ENCODE peak calls at places on chromosome 18, in eight cellular contexts. Y is stromal cell of bone marrow, L is HuH-7.5, Z is left lung, R is NCI-H446, K is GM13977, M is amygdala, E is M059J. O is an unnamed sample.

GRCh38 chr18:50280707-50281294 is 522 bp downstream of the MBD1 start:
- DNase-seq in Y (no peak), L (no peak), Z (no peak), R (no peak), K (no peak), M (no peak), E (no peak), O (no peak)

GRCh38 chr18:48470484-48471180 is 61.4 kb upstream of the ZBTB7C start:
- DNase-seq in Y (no peak), L (no peak), Z (no peak), R (no peak), K (no peak), M (no peak), E (no peak), O (no peak)

GRCh38 chr18:9516437-9517064 is 41.2 kb downstream of the RALBP1 start:
- DNase-seq in Y (no peak), L (no peak), Z (no peak), R (peak), K (peak), M (no peak), E (peak), O (peak)

GRCh38 chr18:54240629-54241107 is 16.2 kb upstream of the MBD2 start:
- DNase-seq in Y (peak), L (no peak), Z (peak), R (no peak), K (no peak), M (no peak), E (peak), O (peak)

GRCh38 chr18:23053756-23054457 is 81.4 kb upstream of the CABLES1 start:
- DNase-seq in Y (peak), L (no peak), Z (no peak), R (peak), K (no peak), M (no peak), E (peak), O (peak)

GRCh38 chr18:51621103-51621969 is 423.9 kb upstream of the MEX3C start:
- DNase-seq in Y (peak), L (no peak), Z (no peak), R (peak), K (peak), M (peak), E (peak), O (peak)

GRCh38 chr18:9418047-9418690 is 57.1 kb upstream of the RALBP1 start:
- DNase-seq in Y (no peak), L (no peak), Z (no peak), R (no peak), K (no peak), M (no peak), E (no peak), O (no peak)

GRCh38 chr18:43780782-43781340 is 503.6 kb upstream of the SYT4 start:
- DNase-seq in Y (peak), L (no peak), Z (no peak), R (no peak), K (no peak), M (no peak), E (peak), O (peak)

GRCh38 chr18:59660976-59661743 is 36.1 kb downstream of the CCBE1 start:
- DNase-seq in Y (peak), L (no peak), Z (no peak), R (no peak), K (no peak), M (no peak), E (peak), O (peak)

GRCh38 chr18:10559566-10560456 is 34.0 kb downstream of the NAPG start:
- DNase-seq in Y (no peak), L (no peak), Z (no peak), R (no peak), K (peak), M (no peak), E (no peak), O (no peak)

GRCh38 chr18:32446780-32447179 is 23.9 kb downstream of the GAREM1 start:
- DNase-seq in Y (no peak), L (no peak), Z (no peak), R (no peak), K (no peak), M (no peak), E (no peak), O (no peak)

GRCh38 chr18:79570266-79571201 is 109.1 kb upstream of the CTDP1 start:
- DNase-seq in Y (peak), L (no peak), Z (peak), R (peak), K (no peak), M (no peak), E (peak), O (peak)

GRCh38 chr18:7568426-7568825 is 1.3 kb downstream of the PTPRM start:
- DNase-seq in Y (no peak), L (peak), Z (peak), R (no peak), K (no peak), M (no peak), E (no peak), O (peak)

GRCh38 chr18:2948038-2948437 is 64.9 kb downstream of the LPIN2 start:
- DNase-seq in Y (no peak), L (no peak), Z (no peak), R (no peak), K (no peak), M (no peak), E (peak), O (peak)

GRCh38 chr18:76491801-76492668 is 3.0 kb downstream of the ZNF516 start:
- DNase-seq in Y (no peak), L (peak), Z (peak), R (no peak), K (peak), M (no peak), E (peak), O (peak)

GRCh38 chr18:62838475-62839098 is 123.2 kb downstream of the PHLPP1 start:
- DNase-seq in Y (no peak), L (no peak), Z (no peak), R (no peak), K (peak), M (no peak), E (no peak), O (no peak)

GRCh38 chr18:9103488-9103887 is 989 bp downstream of the NDUFV2 start:
- DNase-seq in Y (no peak), L (no peak), Z (no peak), R (no peak), K (no peak), M (no peak), E (peak), O (peak)

GRCh38 chr18:4224031-4224704 is 230.9 kb downstream of the DLGAP1 start:
- DNase-seq in Y (no peak), L (no peak), Z (no peak), R (no peak), K (no peak), M (no peak), E (no peak), O (no peak)

GRCh38 chr18:57710226-57710625 is 88.6 kb upstream of the NARS1 start:
- DNase-seq in Y (no peak), L (no peak), Z (no peak), R (peak), K (no peak), M (no peak), E (no peak), O (no peak)

GRCh38 chr18:50194623-50195532 is at the start of gene MYO5B:
- DNase-seq in Y (no peak), L (peak), Z (peak), R (peak), K (peak), M (no peak), E (peak), O (peak)

GRCh38 chr18:68728301-68728700 is 13.4 kb upstream of the TMX3 start:
- DNase-seq in Y (no peak), L (no peak), Z (no peak), R (no peak), K (no peak), M (no peak), E (no peak), O (no peak)

GRCh38 chr18:61949946-61950345 is 57.1 kb upstream of the RNF152 start:
- DNase-seq in Y (no peak), L (no peak), Z (no peak), R (no peak), K (no peak), M (no peak), E (peak), O (peak)

GRCh38 chr18:7846315-7846714 is 279.2 kb downstream of the PTPRM start:
- DNase-seq in Y (no peak), L (no peak), Z (no peak), R (no peak), K (no peak), M (no peak), E (peak), O (no peak)

GRCh38 chr18:44781890-44782289 is 101.2 kb downstream of the SETBP1 start:
- DNase-seq in Y (peak), L (no peak), Z (no peak), R (no peak), K (no peak), M (no peak), E (peak), O (no peak)

GRCh38 chr18:78928076-78928475 is 51.5 kb upstream of the SALL3 start:
- DNase-seq in Y (no peak), L (no peak), Z (no peak), R (no peak), K (no peak), M (no peak), E (no peak), O (no peak)

GRCh38 chr18:56823986-56824385 is 172.8 kb downstream of the WDR7 start:
- DNase-seq in Y (peak), L (no peak), Z (no peak), R (no peak), K (no peak), M (no peak), E (no peak), O (no peak)

GRCh38 chr18:62773691-62774090 is 58.4 kb downstream of the PHLPP1 start:
- DNase-seq in Y (no peak), L (no peak), Z (no peak), R (no peak), K (no peak), M (no peak), E (no peak), O (no peak)

GRCh38 chr18:22108674-22109073 is 60.7 kb upstream of the GATA6 start:
- DNase-seq in Y (no peak), L (peak), Z (no peak), R (no peak), K (no peak), M (no peak), E (peak), O (peak)

GRCh38 chr18:29874519-29875098 is 1167.9 kb downstream of the DSC3 start:
- DNase-seq in Y (peak), L (peak), Z (no peak), R (peak), K (peak), M (no peak), E (peak), O (peak)

GRCh38 chr18:40565805-40566509 is 1389.1 kb upstream of the PIK3C3 start:
- DNase-seq in Y (no peak), L (no peak), Z (no peak), R (no peak), K (no peak), M (no peak), E (no peak), O (no peak)

GRCh38 chr18:26133652-26134051 is at the start of gene PSMA8:
- DNase-seq in Y (no peak), L (no peak), Z (peak), R (no peak), K (peak), M (no peak), E (no peak), O (no peak)

GRCh38 chr18:45652703-45653490 is 37.6 kb downstream of the SLC14A2 start:
- DNase-seq in Y (no peak), L (no peak), Z (no peak), R (no peak), K (no peak), M (no peak), E (peak), O (no peak)

GRCh38 chr18:7414459-7414858 is 152.7 kb upstream of the PTPRM start:
- DNase-seq in Y (no peak), L (no peak), Z (no peak), R (no peak), K (no peak), M (no peak), E (no peak), O (peak)

GRCh38 chr18:74724186-74724585 is 126.5 kb downstream of the ZNF407 start:
- DNase-seq in Y (no peak), L (no peak), Z (no peak), R (no peak), K (no peak), M (no peak), E (no peak), O (peak)

GRCh38 chr18:53567935-53568574 is 656.4 kb downstream of the MBD2 start:
- DNase-seq in Y (peak), L (peak), Z (no peak), R (peak), K (peak), M (no peak), E (peak), O (peak)

O was measured in MCF 10A.